ENCODE peak calls at places on chromosomes 7 and 10, in four cellular contexts. G is tibial artery, B is keratinocyte, P is WERI-Rb-1. H is an unnamed sample. For H3K36me3, the result is how much of the 10 kb centered on the place peaks cover.

GRCh38 chr7:1851731-1852531 is 181.9 kb downstream of the ELFN1 start:
- DNase-seq in B (no peak), G (peak), P (peak), H (peak)

GRCh38 chr7:18828333-18829100 is 288.9 kb downstream of the TWIST1 start:
- DNase-seq in B (no peak), P (no peak), G (no peak), H (no peak)

GRCh38 chr7:71236488-71237179 is 104.7 kb downstream of the GALNT17 start:
- DNase-seq in G (no peak), P (no peak), B (no peak), H (no peak)

GRCh38 chr10:72259491-72260214 is 14.1 kb upstream of the DDIT4 start:
- DNase-seq in P (no peak), B (no peak), G (no peak), H (no peak)

GRCh38 chr10:7333995-7334964 is 76.6 kb downstream of the SFMBT2 start:
- DNase-seq in B (no peak), P (no peak), G (no peak), H (peak)

GRCh38 chr10:118965636-118966035 is 63.9 kb upstream of the NANOS1 start:
- DNase-seq in G (no peak), B (no peak), P (peak), H (no peak)

GRCh38 chr10:127302343-127302742 is 106.0 kb upstream of the INSYN2A start:
- DNase-seq in P (no peak), B (no peak), G (no peak), H (no peak)

GRCh38 chr10:132600416-132600815 is 62.8 kb downstream of the INPP5A start:
- DNase-seq in G (no peak), B (no peak), P (no peak), H (no peak)

GRCh38 chr10:120460776-120461175 is 3.7 kb downstream of the PLPP4 start:
- DNase-seq in P (no peak), B (peak), G (no peak), H (no peak)

GRCh38 chr7:27141591-27142561 is 1.6 kb downstream of the HOXA5 start:
- DNase-seq in B (no peak), G (peak), P (no peak), H (no peak)

GRCh38 chr7:151518105-151518780 is 1.5 kb downstream of the RHEB start:
- DNase-seq in P (peak), B (no peak), G (peak), H (peak)

GRCh38 chr10:35876248-35876647 is 234.2 kb upstream of the FZD8 start:
- DNase-seq in P (no peak), B (no peak), G (no peak), H (no peak)

GRCh38 chr10:91335147-91335546 is 75.0 kb upstream of the HECTD2 start:
- DNase-seq in P (peak), B (no peak), G (no peak), H (no peak)

GRCh38 chr10:73746721-73747120 is 2.5 kb downstream of the SEC24C start:
- DNase-seq in P (no peak), B (no peak), G (no peak), H (no peak)

GRCh38 chr10:4506087-4506486 is 319.9 kb upstream of the AKR1E2 start:
- DNase-seq in P (no peak), B (no peak), G (no peak), H (no peak)

GRCh38 chr7:1357601-1358271 is 101.5 kb downstream of the MICALL2 start:
- DNase-seq in G (no peak), B (no peak), P (no peak), H (no peak)

GRCh38 chr7:128266529-128266890 is 25.4 kb downstream of the LEP start:
- DNase-seq in G (no peak), P (no peak), B (no peak), H (no peak)

GRCh38 chr10:86355571-86356038 is 11.0 kb downstream of the GRID1 start:
- DNase-seq in B (no peak), P (no peak), G (no peak), H (peak)

GRCh38 chr7:129143724-129144094 is 798 bp upstream of the TSPAN33 start:
- DNase-seq in G (no peak), B (no peak), P (no peak), H (no peak)

GRCh38 chr7:110804501-110804900 is 286.4 kb upstream of the LRRN3 start:
- DNase-seq in B (no peak), P (no peak), G (no peak), H (no peak)

GRCh38 chr7:20331231-20331880 is 656 bp downstream of the ITGB8 start:
- DNase-seq in P (peak), G (peak), B (no peak), H (peak)

GRCh38 chr10:70053896-70054641 is 1.4 kb downstream of the MACROH2A2 start:
- DNase-seq in B (no peak), G (no peak), P (peak), H (peak)
- TF ChIP-seq CTCF in B (peak), G (no peak), P (peak), H (no peak)

GRCh38 chr10:102465466-102465865 is 14.1 kb upstream of the C10orf95 start:
- DNase-seq in B (no peak), G (no peak), P (no peak), H (no peak)

GRCh38 chr10:102461187-102462054 is 10.1 kb upstream of the C10orf95 start:
- DNase-seq in P (peak), G (peak), B (peak), H (peak)

GRCh38 chr10:102463983-102464382 is 12.6 kb upstream of the C10orf95 start:
- DNase-seq in B (no peak), P (no peak), G (no peak), H (no peak)

GRCh38 chr10:102460836-102461186 is 9.5 kb upstream of the C10orf95 start:
- DNase-seq in G (no peak), P (no peak), B (no peak), H (no peak)

GRCh38 chr10:102462512-102463054 is 11.2 kb upstream of the C10orf95 start:
- DNase-seq in P (peak), G (no peak), B (no peak), H (no peak)
- H3K27ac ChIP-seq in P (peak), G (no peak), B (no peak), H (no peak)

GRCh38 chr10:49162063-49162462 is 26.1 kb downstream of the TMEM273 start:
- DNase-seq in G (no peak), P (no peak), B (no peak), H (no peak)
- H3K36me3 ChIP-seq in G (under half), P (under half), B (under half), H (under half)

DNA sequence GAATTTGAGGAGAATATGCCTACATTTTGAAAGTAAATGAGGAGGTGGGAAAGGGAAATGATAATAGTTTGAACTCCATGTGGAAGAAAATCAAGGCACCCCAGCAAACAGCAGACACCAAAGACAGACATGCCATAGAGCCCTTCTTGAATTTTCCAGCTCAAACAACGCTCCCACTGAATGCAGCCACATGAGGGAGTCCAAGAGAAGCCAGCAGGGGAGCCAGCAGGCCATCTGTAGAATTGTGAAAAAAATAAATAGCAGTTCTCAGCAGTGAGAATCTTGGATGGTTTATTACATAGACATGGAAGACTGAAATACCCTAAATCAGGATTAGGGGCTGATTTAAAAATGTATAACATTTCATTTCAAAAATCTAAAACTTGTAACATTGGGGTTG is 1567.3 kb upstream of the LRRTM3 start:
- DNase-seq in B (no peak), G (no peak), P (peak), H (no peak)
- TF ChIP-seq CTCF in B (peak), G (no peak), P (peak), H (peak)

DNA sequence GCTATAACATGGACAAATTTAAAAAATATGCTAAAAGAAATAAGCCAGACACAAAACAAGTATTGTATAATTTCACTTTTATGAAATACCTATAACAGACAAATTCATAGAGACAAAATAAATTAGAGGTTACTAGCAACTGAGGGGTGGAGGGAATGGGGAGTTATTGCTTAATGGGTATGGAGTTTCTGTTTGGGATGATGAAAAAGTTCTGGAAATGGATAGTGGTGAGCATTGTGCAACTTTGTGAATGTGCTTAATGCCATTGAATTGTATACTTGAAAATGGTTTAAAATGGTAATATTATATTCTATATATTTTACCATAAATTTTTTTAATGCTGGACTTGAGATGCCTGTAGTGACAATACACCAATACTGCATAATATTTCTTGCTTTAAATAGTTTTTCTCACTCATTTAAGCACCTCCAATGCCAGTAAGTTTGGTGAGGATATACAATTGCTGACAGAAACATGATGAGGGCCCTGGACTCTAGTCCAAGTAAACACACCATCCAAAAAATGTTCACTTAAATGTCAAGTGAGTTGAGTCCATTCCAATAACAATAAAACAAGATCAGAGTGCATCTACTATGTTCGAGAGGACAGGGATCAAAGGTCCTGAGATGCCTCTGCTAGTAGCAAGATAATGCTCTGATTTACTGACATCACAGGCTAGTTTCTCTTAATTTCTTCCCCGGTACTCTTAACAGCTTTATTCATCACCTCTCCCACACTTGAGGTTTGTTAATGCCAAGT is 71.9 kb downstream of the NT5C2 start:
- DNase-seq in G (no peak), B (no peak), P (no peak), H (no peak)
- H3K27ac ChIP-seq in G (peak), B (no peak), P (peak), H (peak)

GRCh38 chr7:40093631-40094350 is 40.6 kb downstream of the MPLKIP start:
- DNase-seq in B (no peak), G (no peak), P (no peak), H (no peak)
- H3K36me3 ChIP-seq in B (under half), G (half or more), P (under half), H (half or more)

DNA sequence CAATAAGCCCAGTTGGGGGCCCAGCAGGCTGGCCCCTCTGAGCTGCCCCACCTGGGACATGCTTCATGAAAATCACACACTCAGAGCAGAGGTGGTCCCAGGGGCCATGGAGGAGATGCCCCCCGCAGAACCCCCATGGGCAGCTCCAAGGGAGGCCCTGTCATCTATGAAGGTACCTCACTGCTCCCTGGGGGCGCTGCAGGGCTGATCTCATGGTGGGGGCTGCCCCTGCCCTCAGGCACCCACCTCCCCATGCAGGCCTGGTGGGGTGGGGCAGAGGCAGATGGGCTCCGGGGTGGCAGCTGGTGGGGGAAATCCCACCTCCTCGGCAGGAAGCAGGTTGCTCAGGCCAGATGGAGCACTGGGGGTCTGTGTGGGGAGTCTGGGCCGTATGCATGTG is 60.5 kb downstream of the YKT6 start:
- DNase-seq in P (peak), B (no peak), G (no peak), H (no peak)
- TF ChIP-seq CTCF in P (peak), B (no peak), G (no peak), H (no peak)

DNA sequence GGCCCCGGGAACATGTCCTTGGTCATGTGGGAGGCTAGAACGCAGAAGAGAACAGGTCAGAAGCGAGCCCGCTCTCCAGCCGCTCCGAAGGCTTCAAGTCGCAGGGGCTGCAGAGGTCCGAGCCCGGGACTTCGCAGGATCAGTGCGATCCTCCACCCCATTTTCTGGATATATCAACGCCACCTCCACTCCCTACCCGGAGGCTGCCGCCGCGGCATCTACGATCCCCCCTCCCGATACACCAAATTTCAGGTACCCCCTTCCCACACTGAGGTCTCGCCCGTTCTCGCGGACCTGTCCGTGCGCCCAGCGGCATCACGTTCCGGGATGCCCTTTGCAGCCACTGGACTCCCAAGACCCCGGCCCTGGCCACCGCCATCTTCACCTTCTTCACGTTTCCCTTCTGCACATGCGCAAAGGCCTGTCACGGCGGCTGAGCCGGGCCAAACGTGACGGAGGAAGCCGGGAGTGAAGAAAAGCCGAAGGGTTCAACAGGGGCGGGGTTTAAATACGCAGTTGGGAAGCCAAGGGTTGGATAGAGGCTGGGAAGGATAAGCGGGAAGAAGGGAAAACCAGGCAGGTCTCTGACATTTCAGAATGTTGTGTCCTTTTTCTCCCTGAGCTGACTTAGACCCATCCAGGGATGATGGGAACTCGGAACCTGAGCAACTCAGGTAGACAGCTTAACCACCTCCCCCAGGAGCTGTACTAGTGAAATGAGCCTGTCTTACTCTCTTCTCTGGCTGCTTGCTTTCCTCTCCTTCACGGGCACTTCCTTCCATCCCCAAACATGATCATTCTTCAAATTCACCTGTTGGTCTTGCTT is at the start of gene NDUFB8:
- DNase-seq in P (peak), G (peak), B (no peak), H (peak)
- H3K27ac ChIP-seq in P (peak), G (peak), B (peak), H (peak)

GRCh38 chr7:5225616-5226290 is 35.7 kb downstream of the WIPI2 start:
- DNase-seq in B (no peak), P (no peak), G (peak), H (no peak)
- H3K36me3 ChIP-seq in B (under half), P (half or more), G (half or more), H (half or more)

GRCh38 chr10:21337171-21337792 is 188.2 kb downstream of the SKIDA1 start:
- DNase-seq in B (no peak), P (no peak), G (no peak), H (no peak)
- TF ChIP-seq CTCF in B (peak), P (no peak), G (no peak), H (no peak)